ENCODE peak calls at places on chromosomes 3 and 15, in seven cellular contexts. S, U, K, V, Z, Q and T are unnamed samples.

GRCh38 chr3:175672119-175672689 is 813.1 kb downstream of the NAALADL2 start:
- DNase-seq in U (no peak), Q (peak; percentile 32), V (no peak), Z (no peak), K (peak; percentile 48), S (no peak), T (no peak)

GRCh38 chr3:43390255-43390588 is 103.9 kb downstream of the SNRK start:
- DNase-seq in V (no peak), Z (no peak), U (no peak), Q (no peak), K (no peak), S (no peak), T (no peak)

GRCh38 chr3:12073106-12073505 is 68.9 kb downstream of the SYN2 start:
- DNase-seq in V (no peak), S (no peak), U (no peak), K (no peak), Z (no peak), Q (no peak), T (no peak)

GRCh38 chr3:156681003-156681402 is 6.6 kb downstream of the TIPARP start:
- DNase-seq in Q (peak; percentile 75), V (peak; percentile 45), K (peak; percentile 92), Z (no peak), S (peak; percentile 99), U (no peak), T (peak; percentile 21)

GRCh38 chr3:52277972-52278509 is 408 bp downstream of the WDR82 start:
- DNase-seq in U (peak; percentile 89), S (no peak), Q (no peak), K (peak; percentile 30), Z (peak; percentile 58), V (peak; percentile 68), T (peak; percentile 61)

GRCh38 chr15:66646308-66646707 is 55.7 kb upstream of the SMAD6 start:
- DNase-seq in S (no peak), U (no peak), Q (peak; percentile 24), K (peak; percentile 81), V (no peak), Z (no peak), T (no peak)

GRCh38 chr3:17730318-17730967 is 12.0 kb downstream of the TBC1D5 start:
- DNase-seq in K (peak; percentile 48), V (no peak), Z (no peak), Q (no peak), U (no peak), S (no peak), T (no peak)

GRCh38 chr15:86403914-86404583 is 324.4 kb downstream of the AGBL1 start:
- DNase-seq in V (no peak), U (no peak), Q (no peak), S (no peak), Z (no peak), K (no peak), T (no peak)

GRCh38 chr3:183502782-183503181 is 52.7 kb downstream of the KLHL6 start:
- DNase-seq in U (no peak), V (no peak), S (no peak), Z (no peak), K (no peak), Q (no peak), T (no peak)

GRCh38 chr15:56832125-56832524 is 86.3 kb upstream of the TCF12 start:
- DNase-seq in S (no peak), V (no peak), Z (no peak), Q (peak; percentile 46), K (peak; percentile 36), U (no peak), T (no peak)

GRCh38 chr3:12886106-12886679 is 44.8 kb upstream of the RPL32 start:
- DNase-seq in K (no peak), S (no peak), Z (no peak), U (no peak), Q (no peak), V (no peak), T (no peak)

GRCh38 chr3:37819591-37819990 is 42.1 kb upstream of the CTDSPL start:
- DNase-seq in K (peak; percentile 36), S (no peak), Q (no peak), V (no peak), U (no peak), Z (no peak), T (no peak)

GRCh38 chr3:178510496-178510895 is 25.7 kb upstream of the KCNMB2 start:
- DNase-seq in V (no peak), Z (no peak), K (no peak), S (no peak), U (no peak), Q (no peak), T (no peak)

GRCh38 chr3:178067721-178068120 is 468.5 kb upstream of the KCNMB2 start:
- DNase-seq in K (no peak), S (no peak), U (no peak), Z (no peak), V (no peak), Q (no peak), T (no peak)

GRCh38 chr3:56753206-56753605 is 48.5 kb downstream of the ARHGEF3 start:
- DNase-seq in Z (no peak), U (no peak), V (no peak), Q (peak; percentile 20), S (no peak), K (peak; percentile 62), T (no peak)

GRCh38 chr3:48614044-48614443 is 4.6 kb upstream of the UQCRC1 start:
- DNase-seq in Q (peak; percentile 77), S (peak; percentile 88), U (no peak), Z (no peak), V (no peak), K (peak; percentile 88), T (no peak)

GRCh38 chr3:49899815-49900214 is 3.9 kb downstream of the MST1R start:
- DNase-seq in Q (no peak), V (no peak), K (peak; percentile 17), S (no peak), U (no peak), Z (peak; percentile 38), T (peak; percentile 61)

GRCh38 chr15:53762916-53763315 is 3.5 kb upstream of the WDR72 start:
- DNase-seq in K (no peak), Q (no peak), Z (no peak), U (no peak), S (no peak), V (no peak), T (no peak)

GRCh38 chr15:85427286-85428028 is 47.1 kb downstream of the AKAP13 start:
- DNase-seq in V (no peak), S (no peak), K (no peak), Q (no peak), Z (no peak), U (no peak), T (no peak)

GRCh38 chr3:128301186-128302023 is 148.1 kb downstream of the EEFSEC start:
- DNase-seq in K (no peak), Q (no peak), U (no peak), Z (no peak), V (no peak), S (no peak), T (no peak)

DNA sequence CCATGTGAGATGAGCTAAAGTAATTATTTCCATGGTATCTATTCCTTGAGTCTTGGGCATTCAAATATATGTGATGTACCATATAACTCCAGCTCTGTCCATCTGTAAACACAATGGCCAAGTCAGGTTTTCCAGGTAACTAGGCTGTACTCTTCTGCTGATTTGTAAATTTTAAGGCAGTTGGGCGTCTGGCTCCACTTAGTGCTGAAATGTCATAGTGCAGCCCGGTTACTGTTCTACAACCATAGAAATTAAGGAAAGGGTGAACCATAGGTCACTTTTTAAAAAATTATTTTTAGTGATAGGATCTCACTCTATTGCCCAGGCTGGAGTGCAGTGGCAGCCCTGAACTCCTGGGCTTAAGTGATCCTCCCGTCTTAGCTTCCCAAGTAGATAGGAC is 44.7 kb upstream of the GOLM2 start:
- DNase-seq in Q (no peak), V (no peak), Z (no peak), K (no peak), U (no peak), S (no peak), T (no peak)
- TF ChIP-seq CTCF in Q (no peak), V (no peak), Z (peak; percentile 20), K (peak; percentile 24), U (no peak), S (peak; percentile 24), T (no peak)

DNA sequence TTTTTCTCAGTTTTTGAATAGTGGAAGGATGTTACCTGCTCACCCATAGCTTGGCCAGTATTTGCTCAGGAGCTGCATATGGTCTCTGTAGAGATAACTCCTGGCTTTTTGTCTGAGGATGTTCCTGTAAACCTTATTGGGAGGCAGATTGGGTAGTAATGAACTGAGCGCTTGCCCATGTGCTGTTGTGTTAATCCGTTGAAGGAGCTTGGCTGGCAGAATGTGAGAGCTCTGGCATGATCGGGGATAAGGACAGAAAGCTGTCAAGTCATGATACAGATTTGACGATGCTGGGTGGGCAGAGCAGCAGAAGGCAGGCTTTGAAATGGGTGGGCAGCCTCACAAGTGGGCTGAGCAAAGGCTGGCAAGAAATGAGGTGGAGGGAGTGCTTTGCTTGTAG is 27.4 kb downstream of the SH3GL3 start:
- DNase-seq in U (no peak), V (no peak), K (no peak), S (no peak), Z (no peak), Q (no peak), T (no peak)
- TF ChIP-seq CTCF in U (no peak), V (no peak), K (no peak), S (no peak), Z (no peak), Q (no peak), T (no peak)

DNA sequence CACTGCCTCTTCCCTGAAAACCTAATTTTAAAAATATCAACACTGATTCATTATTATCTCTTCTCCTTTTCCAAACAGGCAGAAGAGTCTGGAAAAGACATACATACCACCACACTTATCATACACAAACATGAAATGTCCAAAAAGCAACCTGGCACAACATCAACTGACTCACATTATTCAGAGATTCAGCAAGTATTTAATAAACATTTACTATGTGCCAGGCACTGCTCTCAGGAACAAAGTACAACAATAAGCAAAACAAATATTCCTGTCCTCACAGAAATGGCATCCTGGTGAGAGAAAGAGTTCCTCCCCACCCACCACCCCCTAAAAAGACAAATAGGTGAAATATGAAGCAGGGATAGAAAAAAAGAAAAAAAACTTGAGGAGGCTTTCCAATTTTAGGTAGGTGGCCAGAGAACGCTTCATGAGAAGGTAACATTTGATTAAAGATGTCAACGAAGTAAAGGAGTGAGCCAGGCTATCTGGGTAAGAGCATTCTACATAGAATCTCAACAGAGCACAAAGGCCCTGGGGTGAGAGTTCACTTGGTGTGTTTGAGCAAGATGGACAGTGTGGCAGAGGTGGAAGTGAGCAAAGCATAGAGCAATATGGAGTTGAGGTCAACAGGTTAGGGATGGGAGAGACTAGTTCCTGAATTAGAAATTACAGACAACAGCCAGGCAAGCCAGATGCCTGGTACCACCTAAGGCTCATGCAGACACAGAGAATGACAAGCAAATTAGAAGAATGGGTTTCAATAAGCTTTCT is 141.7 kb downstream of the OSBPL10 start:
- DNase-seq in S (no peak), U (no peak), Q (no peak), V (no peak), K (peak; percentile 24), Z (no peak), T (no peak)
- TF ChIP-seq CTCF in S (no peak), U (no peak), Q (no peak), V (no peak), K (no peak), Z (no peak), T (no peak)

DNA sequence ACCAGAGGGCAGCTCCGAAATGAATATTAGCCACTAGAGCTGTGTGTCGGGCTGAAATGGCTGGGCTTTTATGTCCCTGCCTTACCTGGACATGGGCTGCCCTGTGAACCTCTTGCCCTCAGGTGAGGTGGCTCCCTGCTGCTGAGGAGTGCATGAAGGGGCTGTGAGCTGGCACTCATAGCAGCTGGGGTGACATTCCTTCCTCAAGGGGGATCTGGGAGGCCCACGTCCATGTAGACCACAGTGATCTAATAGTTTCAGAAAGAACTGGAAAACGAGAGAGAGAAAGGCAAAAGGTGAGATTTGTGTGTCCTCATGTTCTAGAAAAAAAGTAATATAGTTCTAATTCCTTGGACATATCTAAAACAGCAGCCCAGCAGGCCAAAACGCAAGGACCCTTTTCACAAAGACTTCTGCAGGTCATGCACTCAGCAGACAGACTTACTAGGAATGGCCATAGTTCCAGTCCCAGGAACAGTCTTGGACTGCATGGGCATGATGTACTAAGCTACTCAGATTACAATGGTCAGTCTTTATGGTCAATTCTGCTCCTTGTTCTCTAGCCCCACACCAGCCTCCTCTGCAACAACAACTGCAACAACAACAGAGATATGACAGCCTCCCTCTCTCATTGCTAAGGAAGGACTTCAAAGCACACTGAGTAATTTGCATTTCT is 10.8 kb upstream of the SLC24A5 start:
- DNase-seq in K (no peak), V (no peak), Z (no peak), S (no peak), U (no peak), Q (no peak), T (peak; percentile 35)
- TF ChIP-seq CTCF in K (no peak), V (no peak), Z (no peak), S (no peak), U (no peak), Q (no peak), T (no peak)